ENCODE peak calls at places on chromosomes 16 and 17, in seven cellular contexts. H is neural crest cell, M is thoracic aorta, D is choroid plexus epithelial cell, P is left ventricle myocardium inferior, Z is endothelial cell, J is GM13976. O is an unnamed sample.

GRCh38 chr17:40870136-40870535 is 3.1 kb upstream of the KRT12 start:
- DNase-seq in D (no peak), P (no peak), M (no peak), H (no peak), Z (no peak), J (no peak), O (no peak)

GRCh38 chr16:56294599-56294998 is 103.3 kb downstream of the GNAO1 start:
- DNase-seq in J (no peak), M (no peak), Z (no peak), H (no peak), P (no peak), D (peak; percentile 51), O (no peak)

GRCh38 chr17:76014100-76014924 is 12.8 kb downstream of the EVPL start:
- DNase-seq in Z (peak; percentile 82), J (peak; percentile 95), M (no peak), P (peak; percentile 48), D (peak; percentile 79), H (peak; percentile 77), O (peak; percentile 85)

GRCh38 chr17:80452173-80452915 is 24.1 kb downstream of the NPTX1 start:
- DNase-seq in D (no peak), Z (no peak), M (no peak), P (no peak), J (no peak), H (no peak), O (no peak)

GRCh38 chr16:63174801-63175200 is 1138.6 kb upstream of the CDH8 start:
- DNase-seq in H (no peak), J (no peak), Z (no peak), M (no peak), D (no peak), P (no peak), O (no peak)

GRCh38 chr16:265711-266110 is 10.0 kb downstream of the RGS11 start:
- DNase-seq in Z (no peak), D (no peak), M (no peak), P (no peak), H (no peak), J (no peak), O (no peak)

GRCh38 chr16:28623172-28623711 is 13.4 kb upstream of the SULT1A1 start:
- DNase-seq in Z (no peak), J (peak; percentile 37), M (no peak), P (peak; percentile 37), H (no peak), D (peak; percentile 14), O (no peak)

GRCh38 chr16:57578521-57579360 is 36.3 kb downstream of the ADGRG5 start:
- DNase-seq in M (no peak), J (no peak), H (no peak), D (no peak), P (no peak), Z (no peak), O (no peak)

GRCh38 chr17:37299257-37299985 is 76.4 kb upstream of the C17orf78 start:
- DNase-seq in H (no peak), P (no peak), D (peak; percentile 51), M (no peak), J (no peak), Z (no peak), O (no peak)

GRCh38 chr16:87461466-87461975 is 31.3 kb downstream of the ZCCHC14 start:
- DNase-seq in P (peak; percentile 45), M (peak; percentile 23), Z (peak; percentile 76), J (peak; percentile 76), D (peak; percentile 52), H (peak; percentile 6), O (peak; percentile 75)

GRCh38 chr17:35846055-35846809 is 22.5 kb downstream of the HEATR9 start:
- DNase-seq in M (no peak), D (peak; percentile 44), H (no peak), Z (no peak), J (no peak), P (no peak), O (no peak)

GRCh38 chr16:82094942-82095540 is 60.0 kb downstream of the HSD17B2 start:
- DNase-seq in D (no peak), P (no peak), H (no peak), J (no peak), M (no peak), Z (no peak), O (no peak)

GRCh38 chr17:69884361-69884760 is 190.7 kb upstream of the KCNJ16 start:
- DNase-seq in J (no peak), D (peak; percentile 40), Z (no peak), H (no peak), P (no peak), M (no peak), O (no peak)

GRCh38 chr16:50326835-50327465 is 41.8 kb downstream of the BRD7 start:
- DNase-seq in J (peak; percentile 57), M (no peak), H (no peak), D (peak; percentile 65), P (no peak), Z (no peak), O (no peak)
- TF ChIP-seq CTCF in J (peak; percentile 36), M (peak; percentile 58), H (peak; percentile 65), D (peak; percentile 81), P (peak; percentile 46), Z (peak; percentile 35), O (peak; percentile 41)

DNA sequence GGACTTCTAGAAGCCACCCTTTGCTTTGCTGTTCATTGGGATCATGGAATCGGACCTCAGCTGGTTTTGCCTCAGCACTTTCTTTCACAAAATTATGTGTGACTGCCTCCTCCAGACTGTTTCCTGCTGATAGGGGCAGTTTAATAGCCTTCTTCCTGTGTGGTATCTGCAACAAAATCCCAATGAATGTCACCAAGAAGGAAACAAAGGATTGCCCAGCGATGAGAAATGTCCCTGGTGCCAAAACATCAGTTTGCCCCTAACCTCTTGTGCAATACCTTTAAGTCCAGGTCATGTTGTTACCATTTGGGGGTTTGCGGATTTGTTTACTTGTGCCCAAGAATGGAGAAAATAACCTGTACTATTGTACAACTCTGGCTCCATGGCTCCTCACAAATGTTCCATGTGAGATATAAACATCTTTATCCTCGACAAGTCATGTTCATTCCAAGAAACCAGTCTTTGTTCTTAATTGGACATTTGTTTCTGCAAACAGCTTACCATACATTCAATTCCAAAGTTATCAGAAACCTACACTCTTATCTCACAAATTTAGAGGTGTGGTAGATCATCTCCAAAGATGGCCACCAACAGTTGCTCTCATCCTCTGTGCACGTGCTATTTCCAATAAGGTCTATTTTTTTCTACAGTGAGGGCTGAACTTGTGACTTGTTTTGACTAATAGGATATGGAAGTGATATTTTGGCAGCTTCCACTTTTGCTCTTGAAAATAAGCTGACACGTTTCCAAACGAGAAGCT is 14.8 kb downstream of the TAC4 start:
- DNase-seq in H (no peak), D (no peak), J (no peak), P (no peak), Z (peak; percentile 42), M (no peak), O (no peak)
- TF ChIP-seq CTCF in H (no peak), D (no peak), J (no peak), P (no peak), Z (no peak), M (no peak), O (no peak)

GRCh38 chr16:49490321-49490705 is 116.7 kb downstream of the C16orf78 start:
- DNase-seq in Z (no peak), D (no peak), M (no peak), J (no peak), H (no peak), P (no peak), O (no peak)

GRCh38 chr16:49488336-49488735 is 114.7 kb downstream of the C16orf78 start:
- DNase-seq in D (no peak), J (no peak), H (no peak), M (no peak), Z (no peak), P (no peak), O (no peak)

GRCh38 chr16:49488740-49489525 is 115.3 kb downstream of the C16orf78 start:
- DNase-seq in P (no peak), H (no peak), M (no peak), D (no peak), Z (no peak), J (no peak), O (no peak)

GRCh38 chr16:49491111-49491670 is 117.6 kb downstream of the C16orf78 start:
- DNase-seq in Z (no peak), P (no peak), M (no peak), J (no peak), D (no peak), H (no peak), O (no peak)

DNA sequence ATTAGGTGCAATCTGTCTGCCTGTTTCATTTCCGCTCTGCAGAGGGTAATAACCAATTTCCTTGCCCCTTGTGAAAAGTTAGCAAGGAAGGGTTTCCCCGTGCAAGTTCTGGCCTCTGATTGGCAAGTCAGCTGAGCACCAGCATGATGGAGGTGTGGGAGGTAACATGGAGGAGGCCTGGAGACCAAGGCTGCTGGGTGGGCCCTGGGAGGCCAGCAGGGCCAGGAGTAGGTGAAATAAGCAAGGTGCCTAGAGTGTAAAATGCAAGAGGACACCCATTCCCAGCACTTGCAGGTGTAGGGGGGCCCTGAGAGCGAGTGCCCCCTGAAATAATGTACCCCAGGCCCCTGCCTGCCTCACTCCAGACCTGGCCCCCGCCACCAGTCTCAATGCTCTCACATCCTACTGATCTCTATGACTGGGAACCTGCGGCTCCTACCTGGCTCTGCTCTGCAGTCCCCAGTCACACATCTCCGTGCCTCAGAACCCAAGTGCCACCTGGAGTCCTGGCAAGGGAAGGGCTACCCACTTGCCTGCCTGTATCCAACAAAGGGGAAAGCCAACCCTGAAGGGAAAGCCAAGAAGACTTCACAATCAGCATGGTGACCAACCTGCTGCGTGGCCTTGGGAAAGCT is 116.2 kb downstream of the C16orf78 start:
- DNase-seq in P (no peak), D (no peak), M (no peak), H (no peak), J (no peak), Z (no peak), O (no peak)
- TF ChIP-seq CTCF in P (no peak), D (no peak), M (no peak), H (no peak), J (no peak), Z (no peak), O (no peak)

DNA sequence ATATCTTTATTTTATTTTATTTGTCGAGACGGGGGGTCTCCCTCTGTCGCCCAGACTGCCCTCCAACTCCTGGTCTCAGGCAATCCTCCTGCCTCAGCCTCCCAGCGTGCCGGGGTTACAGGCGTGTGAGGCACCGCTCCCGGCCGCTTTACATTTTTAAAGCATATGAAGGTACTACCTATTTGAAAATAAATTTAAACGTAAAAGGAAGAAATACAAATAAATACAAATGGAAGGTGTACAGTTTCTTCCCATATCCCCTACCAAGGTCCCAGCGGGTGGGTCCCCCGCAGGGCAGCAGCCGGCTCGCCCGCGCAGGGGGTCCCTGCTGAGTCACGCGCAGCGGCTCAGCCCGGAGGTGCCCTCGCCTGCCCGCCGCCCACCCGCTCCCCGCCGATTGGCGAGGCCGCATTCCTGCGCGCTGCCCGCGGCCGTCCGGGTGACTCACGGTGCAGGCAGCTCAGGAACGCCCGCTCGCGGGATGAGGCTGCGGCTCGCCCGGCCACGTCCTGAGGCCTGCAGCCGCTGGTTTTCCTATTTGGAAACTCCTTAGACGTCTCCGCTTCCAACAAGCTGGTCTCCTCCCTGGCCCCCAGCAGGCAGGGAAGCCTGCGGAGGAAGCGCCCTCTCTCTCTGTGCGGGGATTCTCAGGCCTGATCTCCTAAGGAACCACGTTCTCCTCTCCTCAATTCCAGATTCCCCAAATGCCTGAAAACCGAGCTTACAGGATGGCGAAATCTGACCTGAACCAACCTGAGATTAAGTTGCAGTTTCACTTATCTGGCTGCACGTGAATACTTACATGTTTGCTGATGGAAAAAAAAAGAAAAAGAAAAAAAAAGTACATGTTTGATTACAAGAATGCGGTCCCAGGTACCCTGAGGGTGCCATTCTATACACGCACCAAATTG is 54.8 kb upstream of the MAP3K14 start:
- DNase-seq in D (peak; percentile 97), Z (peak; percentile 90), M (peak; percentile 36), H (peak; percentile 62), P (peak; percentile 84), J (no peak), O (peak; percentile 86)
- TF ChIP-seq CTCF in D (no peak), Z (no peak), M (no peak), H (no peak), P (no peak), J (no peak), O (no peak)